ENCODE peak calls at places on chromosomes 7 and 10, in eight cellular contexts. One of them, this sample, is unnamed.

GRCh38 chr7:158015403-158016116 is 572.1 kb downstream of the PTPRN2 start:
- DNase-seq in OCI-LY7: no peak
- DNase-seq in cardiac muscle cell: no peak
- DNase-seq in keratinocyte: no peak
- DNase-seq in pancreas: no peak
- DNase-seq in heart right ventricle: no peak
- DNase-seq in left ventricle myocardium inferior: no peak
- DNase-seq in testis: peak; percentile 15
- DNase-seq in this sample: no peak

GRCh38 chr10:126059101-126059826 is 162.9 kb downstream of the FANK1 start:
- DNase-seq in keratinocyte: no peak
- DNase-seq in left ventricle myocardium inferior: no peak
- DNase-seq in pancreas: no peak
- DNase-seq in testis: no peak
- DNase-seq in cardiac muscle cell: no peak
- DNase-seq in OCI-LY7: no peak
- DNase-seq in heart right ventricle: no peak
- DNase-seq in this sample: no peak

GRCh38 chr7:26735976-26736600 is 128.3 kb downstream of the SKAP2 start:
- DNase-seq in testis: no peak
- DNase-seq in OCI-LY7: no peak
- DNase-seq in heart right ventricle: no peak
- DNase-seq in pancreas: no peak
- DNase-seq in left ventricle myocardium inferior: no peak
- DNase-seq in cardiac muscle cell: no peak
- DNase-seq in keratinocyte: no peak
- DNase-seq in this sample: no peak

GRCh38 chr7:1939434-1940401 is 269.6 kb downstream of the ELFN1 start:
- DNase-seq in keratinocyte: no peak
- DNase-seq in pancreas: no peak
- DNase-seq in left ventricle myocardium inferior: peak; percentile 19
- DNase-seq in testis: no peak
- DNase-seq in OCI-LY7: no peak
- DNase-seq in cardiac muscle cell: no peak
- DNase-seq in heart right ventricle: peak; percentile 43
- DNase-seq in this sample: no peak

GRCh38 chr10:93068411-93069244 is 5.1 kb upstream of the CYP26A1 start:
- DNase-seq in left ventricle myocardium inferior: no peak
- DNase-seq in pancreas: no peak
- DNase-seq in OCI-LY7: no peak
- DNase-seq in heart right ventricle: no peak
- DNase-seq in keratinocyte: no peak
- DNase-seq in cardiac muscle cell: peak; percentile 63
- DNase-seq in testis: no peak
- DNase-seq in this sample: no peak

GRCh38 chr7:96319444-96319843 is 2.5 kb downstream of the SLC25A13 start:
- DNase-seq in cardiac muscle cell: no peak
- DNase-seq in left ventricle myocardium inferior: no peak
- DNase-seq in pancreas: no peak
- DNase-seq in testis: no peak
- DNase-seq in heart right ventricle: no peak
- DNase-seq in keratinocyte: no peak
- DNase-seq in OCI-LY7: no peak
- DNase-seq in this sample: no peak

GRCh38 chr10:70985824-70986336 is 97.5 kb upstream of the PCBD1 start:
- DNase-seq in cardiac muscle cell: no peak
- DNase-seq in left ventricle myocardium inferior: no peak
- DNase-seq in OCI-LY7: no peak
- DNase-seq in heart right ventricle: no peak
- DNase-seq in keratinocyte: peak; percentile 28
- DNase-seq in testis: no peak
- DNase-seq in pancreas: no peak
- DNase-seq in this sample: no peak

GRCh38 chr10:19250542-19250941 is 201.9 kb downstream of the MALRD1 start:
- DNase-seq in pancreas: no peak
- DNase-seq in OCI-LY7: no peak
- DNase-seq in testis: no peak
- DNase-seq in left ventricle myocardium inferior: no peak
- DNase-seq in heart right ventricle: no peak
- DNase-seq in cardiac muscle cell: no peak
- DNase-seq in keratinocyte: no peak
- DNase-seq in this sample: no peak

GRCh38 chr10:95391570-95392249 is 100.9 kb upstream of the PDLIM1 start:
- DNase-seq in left ventricle myocardium inferior: no peak
- DNase-seq in OCI-LY7: peak; percentile 7
- DNase-seq in pancreas: no peak
- DNase-seq in cardiac muscle cell: peak; percentile 68
- DNase-seq in heart right ventricle: no peak
- DNase-seq in testis: peak; percentile 51
- DNase-seq in keratinocyte: no peak
- DNase-seq in this sample: no peak
- H3K4me1 ChIP-seq in left ventricle myocardium inferior: peaks cover 100% of the 10 kb centered on the region
- H3K4me1 ChIP-seq in OCI-LY7: no peaks in the 10 kb centered on the region
- H3K4me1 ChIP-seq in pancreas: peaks cover 14% of the 10 kb centered on the region
- H3K4me1 ChIP-seq in cardiac muscle cell: no peaks in the 10 kb centered on the region
- H3K4me1 ChIP-seq in heart right ventricle: peaks cover 95% of the 10 kb centered on the region
- H3K4me1 ChIP-seq in testis: peaks cover 19% of the 10 kb centered on the region
- H3K4me1 ChIP-seq in keratinocyte: peaks cover 16% of the 10 kb centered on the region
- H3K4me1 ChIP-seq in this sample: no peaks in the 10 kb centered on the region

GRCh38 chr7:595621-596010 is 76.0 kb upstream of the PDGFA start:
- DNase-seq in OCI-LY7: no peak
- DNase-seq in cardiac muscle cell: no peak
- DNase-seq in testis: no peak
- DNase-seq in left ventricle myocardium inferior: no peak
- DNase-seq in pancreas: no peak
- DNase-seq in keratinocyte: no peak
- DNase-seq in heart right ventricle: no peak
- DNase-seq in this sample: peak; percentile 39
- H3K4me1 ChIP-seq in OCI-LY7: no peaks in the 10 kb centered on the region
- H3K4me1 ChIP-seq in cardiac muscle cell: no peaks in the 10 kb centered on the region
- H3K4me1 ChIP-seq in testis: no peaks in the 10 kb centered on the region
- H3K4me1 ChIP-seq in left ventricle myocardium inferior: peaks cover 13% of the 10 kb centered on the region
- H3K4me1 ChIP-seq in pancreas: no peaks in the 10 kb centered on the region
- H3K4me1 ChIP-seq in keratinocyte: peaks cover 6% of the 10 kb centered on the region
- H3K4me1 ChIP-seq in heart right ventricle: peaks cover 20% of the 10 kb centered on the region
- H3K4me1 ChIP-seq in this sample: peaks cover 37% of the 10 kb centered on the region

DNA sequence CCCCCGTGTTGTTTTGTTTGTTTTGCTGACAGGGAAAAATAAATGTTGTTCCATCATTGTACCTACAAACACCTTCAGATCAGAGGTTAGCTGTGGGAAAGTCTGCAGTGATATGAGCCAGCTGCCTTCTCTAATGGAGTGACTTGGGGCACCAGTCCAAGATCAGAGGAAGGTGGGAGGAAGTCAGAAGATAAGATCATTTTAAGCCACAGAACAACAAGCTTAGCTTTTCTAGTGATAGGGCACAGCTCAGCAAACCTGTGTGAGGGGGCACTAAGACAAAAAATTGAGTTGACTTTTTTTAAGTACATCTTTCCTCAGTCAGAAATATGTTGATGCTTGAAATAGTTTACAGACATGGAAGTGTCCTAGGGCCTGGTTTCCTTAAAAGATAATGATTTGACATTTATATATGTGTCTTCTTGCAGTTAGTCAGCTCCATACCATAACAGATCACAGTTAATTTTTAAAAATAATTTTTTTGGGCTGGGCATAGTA is 240.3 kb upstream of the KAT6B start:
- DNase-seq in OCI-LY7: peak; percentile 36
- DNase-seq in pancreas: peak; percentile 7
- DNase-seq in heart right ventricle: no peak
- DNase-seq in left ventricle myocardium inferior: no peak
- DNase-seq in keratinocyte: no peak
- DNase-seq in cardiac muscle cell: peak; percentile 13
- DNase-seq in testis: no peak
- DNase-seq in this sample: peak; percentile 50
- H3K4me1 ChIP-seq in OCI-LY7: peaks cover 34% of the 10 kb centered on the region
- H3K4me1 ChIP-seq in pancreas: peaks cover 14% of the 10 kb centered on the region
- H3K4me1 ChIP-seq in heart right ventricle: peaks cover 64% of the 10 kb centered on the region
- H3K4me1 ChIP-seq in left ventricle myocardium inferior: peaks cover 65% of the 10 kb centered on the region
- H3K4me1 ChIP-seq in keratinocyte: peaks cover 18% of the 10 kb centered on the region
- H3K4me1 ChIP-seq in cardiac muscle cell: peaks cover 64% of the 10 kb centered on the region
- H3K4me1 ChIP-seq in testis: peaks cover 30% of the 10 kb centered on the region
- H3K4me1 ChIP-seq in this sample: peaks cover 48% of the 10 kb centered on the region

GRCh38 chr10:110650265-110650668 is 6.1 kb downstream of the RBM20 start:
- DNase-seq in left ventricle myocardium inferior: no peak
- DNase-seq in testis: no peak
- DNase-seq in heart right ventricle: no peak
- DNase-seq in pancreas: no peak
- DNase-seq in OCI-LY7: peak; percentile 69
- DNase-seq in keratinocyte: no peak
- DNase-seq in cardiac muscle cell: no peak
- DNase-seq in this sample: no peak
- H3K4me1 ChIP-seq in left ventricle myocardium inferior: peaks cover 63% of the 10 kb centered on the region
- H3K4me1 ChIP-seq in testis: no peaks in the 10 kb centered on the region
- H3K4me1 ChIP-seq in heart right ventricle: peaks cover 45% of the 10 kb centered on the region
- H3K4me1 ChIP-seq in pancreas: no peaks in the 10 kb centered on the region
- H3K4me1 ChIP-seq in OCI-LY7: peaks cover 79% of the 10 kb centered on the region
- H3K4me1 ChIP-seq in keratinocyte: no peaks in the 10 kb centered on the region
- H3K4me1 ChIP-seq in cardiac muscle cell: peaks cover 50% of the 10 kb centered on the region
- H3K4me1 ChIP-seq in this sample: no peaks in the 10 kb centered on the region

GRCh38 chr7:92631067-92631829 is 41.1 kb upstream of the FAM133B start:
- DNase-seq in left ventricle myocardium inferior: no peak
- DNase-seq in testis: no peak
- DNase-seq in keratinocyte: no peak
- DNase-seq in pancreas: no peak
- DNase-seq in heart right ventricle: no peak
- DNase-seq in OCI-LY7: no peak
- DNase-seq in cardiac muscle cell: no peak
- DNase-seq in this sample: no peak

GRCh38 chr7:92631830-92632487 is 41.8 kb upstream of the FAM133B start:
- DNase-seq in left ventricle myocardium inferior: no peak
- DNase-seq in testis: no peak
- DNase-seq in heart right ventricle: no peak
- DNase-seq in keratinocyte: no peak
- DNase-seq in cardiac muscle cell: no peak
- DNase-seq in OCI-LY7: no peak
- DNase-seq in pancreas: no peak
- DNase-seq in this sample: no peak

GRCh38 chr7:92633211-92633906 is 43.2 kb upstream of the FAM133B start:
- DNase-seq in left ventricle myocardium inferior: no peak
- DNase-seq in OCI-LY7: no peak
- DNase-seq in testis: no peak
- DNase-seq in pancreas: no peak
- DNase-seq in keratinocyte: peak; percentile 77
- DNase-seq in heart right ventricle: no peak
- DNase-seq in cardiac muscle cell: no peak
- DNase-seq in this sample: no peak

GRCh38 chr7:92634125-92634710 is 44.0 kb upstream of the FAM133B start:
- DNase-seq in pancreas: no peak
- DNase-seq in cardiac muscle cell: no peak
- DNase-seq in OCI-LY7: no peak
- DNase-seq in left ventricle myocardium inferior: no peak
- DNase-seq in heart right ventricle: no peak
- DNase-seq in testis: no peak
- DNase-seq in keratinocyte: no peak
- DNase-seq in this sample: no peak

GRCh38 chr7:92632791-92633190 is 42.6 kb upstream of the FAM133B start:
- DNase-seq in keratinocyte: no peak
- DNase-seq in cardiac muscle cell: no peak
- DNase-seq in pancreas: no peak
- DNase-seq in testis: no peak
- DNase-seq in heart right ventricle: no peak
- DNase-seq in OCI-LY7: no peak
- DNase-seq in left ventricle myocardium inferior: no peak
- DNase-seq in this sample: no peak
- H3K4me1 ChIP-seq in keratinocyte: peaks cover 41% of the 10 kb centered on the region
- H3K4me1 ChIP-seq in cardiac muscle cell: peaks cover 30% of the 10 kb centered on the region
- H3K4me1 ChIP-seq in pancreas: no peaks in the 10 kb centered on the region
- H3K4me1 ChIP-seq in testis: no peaks in the 10 kb centered on the region
- H3K4me1 ChIP-seq in heart right ventricle: peaks cover 57% of the 10 kb centered on the region
- H3K4me1 ChIP-seq in OCI-LY7: no peaks in the 10 kb centered on the region
- H3K4me1 ChIP-seq in left ventricle myocardium inferior: peaks cover 57% of the 10 kb centered on the region
- H3K4me1 ChIP-seq in this sample: peaks cover 7% of the 10 kb centered on the region

DNA sequence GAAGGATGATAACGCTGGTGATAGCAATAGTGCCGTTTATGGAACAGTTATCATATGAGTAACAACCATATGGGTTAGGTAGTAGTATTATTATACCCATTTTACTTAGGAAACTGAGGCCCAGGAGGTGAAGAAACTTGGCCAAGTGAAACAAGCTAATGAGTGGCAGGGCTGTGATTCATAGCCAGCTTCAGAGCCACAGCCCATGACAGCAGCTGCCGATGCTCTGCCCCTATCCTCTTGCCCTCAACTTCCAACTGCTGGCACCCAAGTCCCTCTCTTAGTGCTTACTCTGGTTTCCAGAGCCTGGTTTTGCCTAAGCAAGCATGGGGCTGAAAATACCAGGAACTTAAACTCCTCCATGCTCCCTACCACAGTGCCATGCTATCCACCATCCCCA is 12.3 kb downstream of the SH3PXD2A start:
- DNase-seq in cardiac muscle cell: no peak
- DNase-seq in OCI-LY7: no peak
- DNase-seq in keratinocyte: no peak
- DNase-seq in left ventricle myocardium inferior: no peak
- DNase-seq in testis: no peak
- DNase-seq in pancreas: no peak
- DNase-seq in heart right ventricle: no peak
- DNase-seq in this sample: no peak
- H3K4me1 ChIP-seq in cardiac muscle cell: peaks cover 74% of the 10 kb centered on the region
- H3K4me1 ChIP-seq in OCI-LY7: peaks cover 24% of the 10 kb centered on the region
- H3K4me1 ChIP-seq in keratinocyte: peaks cover 82% of the 10 kb centered on the region
- H3K4me1 ChIP-seq in left ventricle myocardium inferior: peaks cover 84% of the 10 kb centered on the region
- H3K4me1 ChIP-seq in testis: peaks cover 15% of the 10 kb centered on the region
- H3K4me1 ChIP-seq in pancreas: peaks cover 5% of the 10 kb centered on the region
- H3K4me1 ChIP-seq in heart right ventricle: peaks cover 91% of the 10 kb centered on the region
- H3K4me1 ChIP-seq in this sample: peaks cover 15% of the 10 kb centered on the region